ENCODE peak calls at places on chromosomes 6 and 20, in seven cellular contexts. F is hepatocyte; Y is breast epithelium; I is CD8-positive, alpha-beta T cell; H is right atrium auricular region; A is lung; E is lower lobe of right lung. V is an unnamed sample.
A peak's percentile ranks its signal among the peaks of the same experiment; 100 is the strongest.

GRCh38 chr6:37514840-37515239 is 15.1 kb upstream of the CCDC167 start:
- DNase-seq in H (no peak), A (no peak), E (no peak), Y (no peak), F (no peak), I (no peak), V (no peak)

GRCh38 chr20:49701313-49701731 is 12.4 kb downstream of the B4GALT5 start:
- DNase-seq in H (no peak), Y (no peak), E (no peak), I (no peak), A (no peak), F (no peak), V (no peak)

GRCh38 chr20:63413963-63414684 is 53.0 kb upstream of the CHRNA4 start:
- DNase-seq in F (no peak), H (no peak), Y (no peak), I (no peak), A (no peak), E (no peak), V (no peak)

GRCh38 chr6:1762203-1762602 is 152.5 kb downstream of the FOXC1 start:
- DNase-seq in H (no peak), E (no peak), Y (peak; percentile 62), F (no peak), A (no peak), I (no peak), V (no peak)

GRCh38 chr20:46151936-46152335 is 33.8 kb downstream of the CD40 start:
- DNase-seq in I (no peak), H (no peak), A (no peak), F (no peak), Y (no peak), E (no peak), V (no peak)

GRCh38 chr20:52859156-52859887 is 112.8 kb upstream of the TSHZ2 start:
- DNase-seq in A (no peak), F (no peak), E (no peak), H (no peak), I (no peak), Y (no peak), V (no peak)

GRCh38 chr6:10721850-10722569 is 860 bp upstream of the TMEM14C start:
- DNase-seq in I (no peak), H (no peak), E (no peak), F (no peak), A (no peak), Y (no peak), V (no peak)

GRCh38 chr20:35663516-35663812 is 1.2 kb downstream of the CPNE1 start:
- DNase-seq in Y (no peak), I (no peak), H (no peak), F (no peak), E (no peak), A (no peak), V (no peak)

GRCh38 chr6:2739335-2739734 is 11.4 kb downstream of the MYLK4 start:
- DNase-seq in F (no peak), E (no peak), I (no peak), A (no peak), H (no peak), Y (no peak), V (no peak)

GRCh38 chr6:119025793-119026192 is 52.7 kb downstream of the FAM184A start:
- DNase-seq in A (no peak), I (no peak), Y (no peak), F (no peak), H (no peak), E (no peak), V (no peak)

GRCh38 chr20:20017852-20018245 is 687 bp downstream of the NAA20 start:
- DNase-seq in A (no peak), Y (no peak), E (no peak), H (no peak), F (no peak), I (no peak), V (no peak)

GRCh38 chr6:50842861-50843384 is 24.3 kb downstream of the TFAP2B start:
- DNase-seq in F (no peak), A (no peak), H (no peak), I (no peak), Y (no peak), E (no peak), V (no peak)

GRCh38 chr20:57405236-57406016 is 14.2 kb downstream of the RBM38 start:
- DNase-seq in E (no peak), H (no peak), I (no peak), F (no peak), Y (no peak), A (no peak), V (no peak)

GRCh38 chr6:156310701-156311100 is 466.5 kb upstream of the ARID1B start:
- DNase-seq in E (no peak), I (no peak), F (no peak), Y (no peak), A (no peak), H (no peak), V (no peak)

GRCh38 chr20:21529863-21530262 is 16.0 kb upstream of the NKX2-2 start:
- DNase-seq in E (no peak), Y (no peak), I (no peak), F (no peak), H (no peak), A (no peak), V (no peak)

GRCh38 chr6:137736919-137737318 is 130.1 kb upstream of the TNFAIP3 start:
- DNase-seq in F (no peak), A (no peak), E (no peak), H (no peak), I (no peak), Y (no peak), V (no peak)

GRCh38 chr6:146972526-146972925 is 231.7 kb upstream of the STXBP5 start:
- DNase-seq in H (no peak), A (no peak), I (no peak), Y (no peak), E (no peak), F (no peak), V (no peak)

GRCh38 chr6:129667621-129668020 is 42.4 kb downstream of the ARHGAP18 start:
- DNase-seq in E (no peak), I (no peak), A (no peak), F (no peak), H (no peak), Y (no peak), V (no peak)

GRCh38 chr20:58889334-58890072 is 37.0 kb downstream of the GNAS start:
- DNase-seq in E (peak; percentile 54), A (no peak), H (no peak), Y (no peak), I (no peak), F (peak; percentile 37), V (no peak)

GRCh38 chr20:45140836-45141235 is 16.6 kb upstream of the WFDC12 start:
- DNase-seq in I (no peak), H (no peak), Y (no peak), E (no peak), F (no peak), A (no peak), V (no peak)

GRCh38 chr6:90502866-90503407 is 83.9 kb downstream of the MAP3K7 start:
- DNase-seq in H (no peak), E (no peak), A (no peak), F (peak; percentile 52), I (no peak), Y (no peak), V (no peak)

GRCh38 chr6:90502381-90502780 is 84.5 kb downstream of the MAP3K7 start:
- DNase-seq in E (no peak), H (no peak), I (no peak), A (no peak), F (no peak), Y (no peak), V (no peak)

GRCh38 chr6:90496617-90497016 is 90.3 kb downstream of the MAP3K7 start:
- DNase-seq in I (no peak), H (no peak), F (no peak), A (no peak), E (no peak), Y (no peak), V (no peak)

GRCh38 chr6:90497411-90497810 is 89.5 kb downstream of the MAP3K7 start:
- DNase-seq in Y (no peak), H (no peak), F (no peak), A (no peak), I (no peak), E (no peak), V (no peak)

DNA sequence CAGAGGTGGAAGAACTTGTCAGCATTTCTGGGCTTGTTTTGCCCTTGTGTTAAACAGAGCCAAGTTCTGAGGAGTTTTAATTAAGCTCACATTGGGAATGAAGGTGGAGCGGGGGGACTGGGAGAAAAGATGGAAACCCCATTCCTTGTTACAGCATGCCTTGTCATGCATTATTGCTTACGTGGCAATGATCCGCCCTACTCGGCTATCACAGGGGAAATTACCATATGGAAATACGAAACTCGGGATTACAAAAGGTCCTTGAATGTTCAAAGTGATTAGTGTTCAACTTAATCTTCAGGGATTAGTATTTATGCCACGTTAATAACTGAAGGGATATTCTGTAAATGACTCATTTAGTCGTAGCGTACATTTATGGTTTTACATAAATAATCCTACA is 86.4 kb downstream of the MAP3K7 start:
- DNase-seq in I (no peak), Y (no peak), E (no peak), F (no peak), H (no peak), A (no peak), V (no peak)
- H3K27ac ChIP-seq in I (no peak overlapping the region), Y (no peak overlapping the region), E (no peak overlapping the region), F (no peak overlapping the region), H (no peak overlapping the region), A (no peak overlapping the region), V (no peak overlapping the region)

DNA sequence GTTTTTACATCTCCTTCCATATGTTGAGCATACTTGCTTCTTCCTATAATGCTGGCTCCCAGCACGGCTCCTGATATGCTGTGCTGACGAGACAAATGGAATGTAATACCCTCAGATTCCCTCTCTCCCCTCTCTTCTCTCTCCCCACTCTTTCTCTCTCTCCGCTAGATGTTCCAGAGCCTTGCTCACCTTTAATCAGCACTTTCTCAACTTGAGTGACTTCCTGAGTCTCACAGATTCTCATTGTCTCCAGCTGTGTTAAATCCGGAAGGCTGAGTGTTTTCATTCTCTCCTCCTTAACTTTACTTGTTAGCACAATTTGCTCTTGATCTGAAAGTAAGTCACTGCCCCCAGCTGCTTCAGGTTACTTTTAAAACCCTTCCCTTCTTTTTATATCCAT is 22.6 kb downstream of the RCAN2 start:
- DNase-seq in A (no peak), E (no peak), H (no peak), F (no peak), I (no peak), Y (no peak), V (no peak)
- H3K27ac ChIP-seq in A (no peak overlapping the region), E (no peak overlapping the region), H (no peak overlapping the region), F (no peak overlapping the region), I (no peak overlapping the region), Y (peak overlapping the region; percentile 5), V (no peak overlapping the region)

DNA sequence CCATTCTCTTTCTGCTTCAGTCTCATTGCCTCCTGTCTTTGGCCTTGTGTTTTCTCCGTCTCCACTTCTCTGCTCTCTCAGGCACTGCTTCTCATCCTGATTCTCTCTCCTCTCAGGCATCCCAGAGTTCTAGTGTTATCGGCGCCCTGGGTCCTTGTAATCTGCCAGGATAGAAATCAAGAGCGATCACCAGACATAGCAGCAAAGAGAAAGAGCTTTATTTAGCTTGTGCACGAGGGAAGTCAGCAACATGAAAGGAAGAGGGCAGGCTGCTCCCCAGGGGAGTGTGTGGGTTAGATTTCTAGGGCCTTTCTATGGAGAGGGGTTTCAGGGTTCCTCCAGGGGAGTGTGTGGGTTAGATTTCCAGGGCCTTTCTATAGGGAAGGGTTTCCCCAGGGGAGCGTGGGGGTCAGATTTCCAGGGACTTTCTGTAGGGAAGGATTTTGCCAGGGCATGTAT is 32.5 kb downstream of the SUN5 start:
- DNase-seq in H (peak; percentile 11), A (no peak), Y (no peak), I (no peak), F (no peak), E (no peak), V (no peak)
- H3K27ac ChIP-seq in H (no peak overlapping the region), A (no peak overlapping the region), Y (no peak overlapping the region), I (peak overlapping the region; percentile 73), F (peak overlapping the region; percentile 14), E (peak overlapping the region; percentile 41), V (peak overlapping the region; percentile 22)

GRCh38 chr6:12909828-12910227 is 193.3 kb downstream of the PHACTR1 start:
- DNase-seq in I (no peak), Y (no peak), E (no peak), H (no peak), A (no peak), F (peak; percentile 9), V (no peak)
- H3K27ac ChIP-seq in I (no peak overlapping the region), Y (no peak overlapping the region), E (no peak overlapping the region), H (no peak overlapping the region), A (no peak overlapping the region), F (no peak overlapping the region), V (no peak overlapping the region)